ENCODE peak calls at places on chromosome 5, in ten cellular contexts. X, J, E, I, R, Q, C, P, N and K are unnamed samples.

GRCh38 chr5:144183254-144183889 is 12.7 kb downstream of the KCTD16 start:
- DNase-seq in X (no peak), J (no peak), E (no peak), I (peak; percentile 39), R (peak; percentile 46), Q (peak; percentile 71), C (peak; percentile 11), P (peak; percentile 37), N (no peak), K (no peak)

GRCh38 chr5:101045689-101046088 is 142.6 kb upstream of the ST8SIA4 start:
- DNase-seq in X (no peak), J (no peak), E (no peak), I (peak; percentile 13), R (no peak), Q (peak; percentile 25), C (no peak), P (no peak), N (no peak), K (no peak)

GRCh38 chr5:87650284-87650683 is 237.6 kb upstream of the CCNH start:
- DNase-seq in X (no peak), J (no peak), E (no peak), I (no peak), R (no peak), Q (no peak), C (no peak), P (no peak), N (no peak), K (no peak)

GRCh38 chr5:176813587-176814312 is 3.4 kb downstream of the UNC5A start:
- DNase-seq in X (no peak), J (no peak), E (no peak), I (no peak), R (no peak), Q (no peak), C (no peak), P (no peak), N (no peak), K (no peak)

GRCh38 chr5:76855961-76856360 is 6.1 kb downstream of the S100Z start:
- DNase-seq in X (no peak), J (no peak), E (no peak), I (peak; percentile 96), R (no peak), Q (no peak), C (no peak), P (no peak), N (no peak), K (no peak)

GRCh38 chr5:112304743-112305142 is 114.3 kb downstream of the EPB41L4A start:
- DNase-seq in X (no peak), J (no peak), E (no peak), I (no peak), R (no peak), Q (no peak), C (no peak), P (no peak), N (no peak), K (no peak)

GRCh38 chr5:59999056-59999455 is 105.5 kb upstream of the PDE4D start:
- DNase-seq in X (no peak), J (no peak), E (no peak), I (no peak), R (no peak), Q (no peak), C (no peak), P (no peak), N (no peak), K (no peak)

GRCh38 chr5:164672931-164673694 is 1167.7 kb downstream of the MAT2B start:
- DNase-seq in X (no peak), J (no peak), E (no peak), I (peak; percentile 21), R (no peak), Q (peak; percentile 32), C (no peak), P (peak; percentile 36), N (no peak), K (no peak)

GRCh38 chr5:5183192-5183699 is 43.1 kb downstream of the ADAMTS16 start:
- DNase-seq in X (no peak), J (no peak), E (no peak), I (no peak), R (no peak), Q (no peak), C (no peak), P (peak; percentile 79), N (no peak), K (no peak)

GRCh38 chr5:170747851-170748250 is 35.7 kb upstream of the GABRP start:
- DNase-seq in X (no peak), J (no peak), E (no peak), I (no peak), R (no peak), Q (no peak), C (no peak), P (no peak), N (no peak), K (no peak)

GRCh38 chr5:167723254-167723871 is 568.1 kb upstream of the WWC1 start:
- DNase-seq in X (peak; percentile 75), J (peak; percentile 22), E (peak; percentile 50), I (peak; percentile 79), R (peak; percentile 67), Q (peak; percentile 83), C (peak; percentile 11), P (peak; percentile 78), N (peak; percentile 49), K (no peak)

GRCh38 chr5:64286381-64286780 is 120.7 kb downstream of the RNF180 start:
- DNase-seq in X (no peak), J (no peak), E (no peak), I (no peak), R (no peak), Q (no peak), C (no peak), P (no peak), N (no peak), K (no peak)

GRCh38 chr5:134649163-134649916 is 755 bp downstream of the SEC24A start:
- DNase-seq in X (no peak), J (no peak), E (no peak), I (no peak), R (no peak), Q (peak; percentile 13), C (no peak), P (no peak), N (no peak), K (no peak)

GRCh38 chr5:159422371-159422770 is 92.1 kb upstream of the IL12B start:
- DNase-seq in X (no peak), J (no peak), E (no peak), I (no peak), R (no peak), Q (peak; percentile 26), C (no peak), P (peak; percentile 20), N (no peak), K (no peak)

GRCh38 chr5:103785569-103785968 is 223.0 kb upstream of the NUDT12 start:
- DNase-seq in X (no peak), J (no peak), E (no peak), I (no peak), R (no peak), Q (peak; percentile 31), C (no peak), P (no peak), N (no peak), K (no peak)

GRCh38 chr5:93422652-93423332 is 158.2 kb downstream of the NR2F1-AS1 start:
- DNase-seq in X (no peak), J (no peak), E (no peak), I (no peak), R (peak; percentile 89), Q (no peak), C (no peak), P (no peak), N (no peak), K (no peak)